ENCODE peak calls at places on chromosomes 6 and 20, in nine cellular contexts. G, J, L, D, S, Q, B, P and I are unnamed samples.

GRCh38 chr20:2301164-2301622 is 5.4 kb downstream of the TGM3 start:
- DNase-seq in L (peak), Q (no peak), G (peak), B (peak), D (no peak), J (no peak), S (no peak), P (no peak), I (no peak)

GRCh38 chr20:16498526-16499140 is 74.6 kb downstream of the KIF16B start:
- DNase-seq in S (no peak), G (no peak), L (no peak), Q (no peak), P (no peak), B (no peak), D (no peak), J (no peak), I (no peak)

GRCh38 chr6:33747823-33748222 is 1.1 kb upstream of the IP6K3 start:
- DNase-seq in Q (no peak), L (no peak), P (no peak), D (no peak), J (no peak), B (no peak), G (no peak), S (no peak), I (no peak)

GRCh38 chr6:54191460-54191859 is 80.2 kb downstream of the MLIP start:
- DNase-seq in L (peak), Q (no peak), G (no peak), B (peak), J (no peak), D (no peak), S (no peak), P (peak), I (no peak)

GRCh38 chr20:50704971-50705370 is 13.6 kb upstream of the RIPOR3 start:
- DNase-seq in J (no peak), B (no peak), G (no peak), L (peak), D (no peak), S (no peak), P (no peak), Q (no peak), I (no peak)

GRCh38 chr6:125154184-125155135 is 887 bp downstream of the TPD52L1 start:
- DNase-seq in G (peak), D (no peak), P (no peak), B (peak), L (no peak), S (no peak), Q (peak), J (peak), I (peak)

GRCh38 chr6:46437671-46438221 is 53.5 kb downstream of the RCAN2 start:
- DNase-seq in Q (no peak), D (peak), S (no peak), B (no peak), L (no peak), J (no peak), P (peak), G (no peak), I (no peak)

GRCh38 chr6:14763139-14763538 is 482.7 kb upstream of the JARID2 start:
- DNase-seq in Q (no peak), G (no peak), L (peak), B (peak), J (no peak), D (peak), S (peak), P (peak), I (no peak)

GRCh38 chr6:67287566-67287965 is 1347.5 kb upstream of the ADGRB3 start:
- DNase-seq in P (peak), J (no peak), G (no peak), L (no peak), Q (no peak), B (no peak), S (no peak), D (no peak), I (no peak)

GRCh38 chr6:93828553-93828952 is 409.2 kb upstream of the EPHA7 start:
- DNase-seq in L (no peak), G (no peak), S (no peak), J (no peak), B (no peak), Q (no peak), D (no peak), P (no peak), I (no peak)

GRCh38 chr6:116392158-116393032 is 21.6 kb downstream of the DSE start:
- DNase-seq in D (no peak), S (no peak), L (peak), P (no peak), Q (no peak), B (peak), G (no peak), J (no peak), I (no peak)

GRCh38 chr20:43372051-43372450 is 85.6 kb upstream of the SRSF6 start:
- DNase-seq in D (no peak), Q (no peak), G (no peak), J (no peak), S (no peak), L (peak), P (peak), B (no peak), I (no peak)

GRCh38 chr6:107786179-107786578 is 37.9 kb downstream of the SCML4 start:
- DNase-seq in D (no peak), J (no peak), P (no peak), S (no peak), B (no peak), G (no peak), Q (no peak), L (no peak), I (no peak)

GRCh38 chr6:22888147-22888831 is 318.9 kb downstream of the HDGFL1 start:
- DNase-seq in P (no peak), L (no peak), Q (no peak), G (no peak), S (no peak), J (no peak), D (no peak), B (no peak), I (no peak)

GRCh38 chr20:2851086-2851485 is 10.5 kb downstream of the VPS16 start:
- DNase-seq in G (no peak), P (no peak), L (no peak), D (no peak), S (no peak), B (no peak), Q (no peak), J (no peak), I (no peak)

GRCh38 chr20:4069741-4070140 is 54.4 kb upstream of the RNF24 start:
- DNase-seq in D (no peak), S (no peak), P (peak), B (no peak), Q (no peak), G (no peak), L (no peak), J (no peak), I (no peak)

GRCh38 chr6:17211101-17211500 is 70.1 kb upstream of the RBM24 start:
- DNase-seq in B (no peak), S (no peak), L (no peak), G (no peak), Q (no peak), P (no peak), J (no peak), D (no peak), I (no peak)

GRCh38 chr6:157148391-157149323 is 174.7 kb downstream of the TMEM242 start:
- DNase-seq in S (peak), B (peak), J (peak), G (no peak), Q (peak), P (peak), D (peak), L (peak), I (no peak)

DNA sequence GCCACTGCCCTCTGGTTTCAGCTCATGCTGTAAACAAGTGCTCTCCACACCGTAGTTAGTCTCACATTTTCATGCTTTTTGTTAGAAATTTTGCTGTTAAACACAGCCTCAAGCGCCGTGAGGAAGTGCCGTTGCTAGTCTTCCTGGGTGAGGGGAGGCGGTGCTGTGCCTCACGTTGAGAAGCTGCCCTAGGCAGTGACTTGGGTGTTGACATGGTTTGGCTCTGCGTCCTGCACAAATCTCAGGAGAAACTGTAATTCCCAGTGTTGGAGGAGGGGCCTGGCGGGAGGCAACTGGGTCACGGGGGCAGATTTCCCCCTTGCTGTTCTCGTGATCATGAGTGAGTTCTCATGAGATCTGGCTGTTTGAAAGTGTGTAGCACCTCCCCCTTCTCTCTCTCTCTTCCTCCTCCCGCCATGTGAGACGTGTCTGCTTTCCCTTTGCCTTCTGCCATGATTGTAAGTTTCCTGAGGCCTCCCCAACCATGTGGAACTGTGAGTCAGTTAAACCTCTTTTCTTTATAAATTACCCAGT is 95.8 kb downstream of the ERMARD start:
- DNase-seq in J (no peak), S (no peak), B (no peak), D (no peak), P (no peak), G (peak), L (peak), Q (peak), I (no peak)
- H3K4me3 ChIP-seq in J (no peak), S (no peak), B (no peak), D (no peak), P (no peak), G (no peak), L (no peak), Q (no peak), I (no peak)

DNA sequence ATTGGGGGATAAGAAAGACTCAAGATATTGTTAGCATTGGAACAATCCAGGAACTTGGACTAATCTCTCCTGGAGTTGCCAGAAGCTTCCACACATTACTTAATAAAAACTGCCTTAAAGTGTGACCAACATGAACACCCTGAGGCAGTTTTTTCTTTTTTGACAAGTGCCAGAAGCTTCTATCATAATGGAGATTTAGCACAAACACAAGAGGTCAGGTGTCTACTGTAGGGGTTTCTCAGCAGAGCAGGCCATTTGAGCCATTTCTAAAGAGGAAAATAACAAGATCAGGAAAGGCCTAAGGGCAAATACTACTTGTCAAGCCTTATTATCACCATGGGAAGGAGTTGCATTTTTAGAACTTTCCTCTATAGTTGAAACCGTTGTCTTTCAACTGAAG is 361.5 kb downstream of the EPM2A start:
- DNase-seq in P (no peak), Q (no peak), S (no peak), G (no peak), D (no peak), L (no peak), B (no peak), J (no peak), I (no peak)
- H3K4me3 ChIP-seq in P (no peak), Q (no peak), S (no peak), G (no peak), D (no peak), L (no peak), B (no peak), J (no peak), I (no peak)

DNA sequence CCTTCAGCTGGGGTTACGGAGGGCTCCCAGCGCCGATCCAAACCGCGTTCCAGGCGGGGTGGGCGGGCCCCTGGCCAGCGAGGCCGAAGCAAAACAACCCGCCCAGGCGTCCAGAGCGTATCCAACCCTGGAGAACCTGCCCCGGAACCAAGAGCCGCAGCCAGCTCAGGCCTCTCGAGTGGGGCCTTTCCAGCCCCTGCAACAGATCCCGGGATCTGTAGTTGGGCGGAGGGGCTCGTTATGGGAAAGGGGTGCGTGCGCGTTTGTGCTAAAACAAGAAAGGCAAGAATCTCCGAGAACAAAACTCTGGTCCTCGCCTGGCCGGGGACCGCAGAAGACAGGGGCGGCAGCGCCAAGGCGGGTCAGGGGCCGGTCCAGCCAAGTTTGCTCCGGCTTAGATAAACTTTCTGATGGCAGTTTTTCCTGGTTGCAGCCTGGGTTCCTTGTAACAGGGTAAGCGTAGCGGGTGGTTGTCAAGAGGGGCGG is 528 bp upstream of the RIN2 start:
- DNase-seq in D (no peak), J (peak), B (no peak), G (peak), S (no peak), Q (peak), L (peak), P (peak), I (peak)
- H3K4me3 ChIP-seq in D (peak), J (peak), B (peak), G (peak), S (peak), Q (peak), L (peak), P (peak), I (peak)

GRCh38 chr20:59603727-59604608 is at the start of gene PHACTR3:
- DNase-seq in S (no peak), B (no peak), D (no peak), Q (no peak), L (no peak), G (no peak), J (peak), P (no peak), I (peak)
- H3K4me3 ChIP-seq in S (no peak), B (no peak), D (no peak), Q (no peak), L (no peak), G (peak), J (no peak), P (no peak), I (peak)

DNA sequence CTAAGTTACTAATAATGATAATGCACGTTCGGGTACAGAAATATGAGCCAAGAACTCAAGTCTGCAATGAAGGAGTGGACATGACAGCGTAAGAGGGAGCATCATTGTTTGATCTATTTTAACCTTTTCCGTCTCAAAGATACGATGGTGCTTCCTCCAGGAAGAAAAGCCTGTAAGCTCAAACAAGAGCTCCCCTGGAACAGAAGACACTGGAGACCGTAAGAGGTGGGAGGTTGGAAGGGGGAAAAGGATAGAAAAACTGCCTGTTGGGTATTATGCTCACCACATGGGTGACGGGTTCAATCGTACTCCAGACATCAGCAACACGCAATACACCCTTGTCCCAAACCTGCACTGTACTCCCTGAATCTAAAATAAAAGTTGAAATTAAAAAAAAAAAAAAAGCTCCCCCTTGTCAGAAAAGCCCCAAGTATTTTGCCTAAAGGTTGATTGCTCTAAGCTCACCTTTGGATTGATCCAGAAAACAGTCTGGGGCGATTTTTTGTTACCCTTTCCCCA is 180.5 kb downstream of the TRIM27 start:
- DNase-seq in P (no peak), J (no peak), D (no peak), L (no peak), S (no peak), B (no peak), Q (no peak), G (no peak), I (no peak)
- H3K4me3 ChIP-seq in P (no peak), J (no peak), D (no peak), L (no peak), S (no peak), B (no peak), Q (no peak), G (no peak), I (peak)